ENCODE peak calls at places on chromosomes 13 and 19, in seven cellular contexts. X is heart left ventricle, I is transverse colon, Y is GM12892, P is stomach, G is endothelial cell of umbilical vein, Q is breast epithelium. R is an unnamed sample.

GRCh38 chr19:47417746-47418594 is 1.4 kb downstream of the MEIS3 start:
- DNase-seq in I (no peak), Y (no peak), G (no peak), Q (no peak), P (no peak), X (no peak), R (no peak)

GRCh38 chr19:37983153-37983552 is 76.1 kb downstream of the SIPA1L3 start:
- DNase-seq in Q (no peak), P (no peak), G (no peak), Y (no peak), I (no peak), X (no peak), R (no peak)

GRCh38 chr13:95485045-95485517 is 67.4 kb upstream of the CLDN10 start:
- DNase-seq in X (no peak), Q (no peak), P (no peak), Y (no peak), I (no peak), G (peak; percentile 85), R (no peak)

GRCh38 chr19:38434549-38435051 is 1.1 kb downstream of the RYR1 start:
- DNase-seq in I (peak; percentile 16), P (no peak), Y (no peak), Q (no peak), G (no peak), X (no peak), R (peak; percentile 97)

GRCh38 chr19:54464624-54465266 is 1.2 kb upstream of the LENG9 start:
- DNase-seq in I (peak; percentile 95), Q (peak; percentile 89), Y (peak; percentile 81), X (peak; percentile 94), P (peak; percentile 95), G (peak; percentile 72), R (peak; percentile 84)

GRCh38 chr13:69720278-69720983 is 387.2 kb upstream of the ATXN8OS start:
- DNase-seq in Y (no peak), G (no peak), P (no peak), I (peak; percentile 30), Q (no peak), X (no peak), R (no peak)

GRCh38 chr13:76014618-76015315 is 378.6 kb downstream of the LMO7 start:
- DNase-seq in X (no peak), Q (no peak), Y (no peak), G (no peak), P (no peak), I (no peak), R (no peak)

GRCh38 chr13:19888799-19889198 is 25.4 kb upstream of the ZMYM5 start:
- DNase-seq in Y (no peak), X (no peak), P (no peak), Q (no peak), I (no peak), G (peak; percentile 22), R (no peak)

GRCh38 chr13:77820431-77821149 is 98.0 kb downstream of the EDNRB start:
- DNase-seq in X (no peak), Q (no peak), Y (no peak), I (no peak), G (peak; percentile 34), P (no peak), R (no peak)

GRCh38 chr19:39032164-39032918 is at the start of gene FBXO27:
- DNase-seq in I (peak; percentile 10), Q (peak; percentile 19), Y (no peak), X (peak; percentile 48), P (no peak), G (no peak), R (no peak)

GRCh38 chr19:14434543-14435319 is 1.6 kb downstream of the PKN1 start:
- DNase-seq in X (peak; percentile 85), G (peak; percentile 77), Y (no peak), P (peak; percentile 71), I (peak; percentile 59), Q (peak; percentile 39), R (peak; percentile 10)

GRCh38 chr19:48770734-48771472 is 15.6 kb downstream of the FGF21 start:
- DNase-seq in P (no peak), G (no peak), Y (no peak), I (no peak), X (no peak), Q (no peak), R (no peak)

GRCh38 chr19:44573647-44574046 is 39.7 kb upstream of the IGSF23 start:
- DNase-seq in Y (no peak), Q (no peak), G (no peak), I (no peak), P (no peak), X (no peak), R (no peak)

GRCh38 chr13:51834581-51835158 is 10.3 kb downstream of the TMEM272 start:
- DNase-seq in I (no peak), X (no peak), Y (no peak), P (no peak), Q (no peak), G (no peak), R (no peak)

GRCh38 chr19:55690109-55690768 is 15.2 kb downstream of the EPN1 start:
- DNase-seq in X (peak; percentile 9), G (no peak), I (no peak), P (no peak), Q (no peak), Y (no peak), R (no peak)

GRCh38 chr19:51394045-51394836 is 3.9 kb upstream of the C19orf84 start:
- DNase-seq in I (peak; percentile 93), G (peak; percentile 91), P (peak; percentile 92), X (peak; percentile 94), Q (peak; percentile 94), Y (peak; percentile 84), R (peak; percentile 90)
- TF ChIP-seq POLR2A in I (no peak), G (peak; percentile 27), P (no peak), X (no peak), Q (no peak), Y (peak; percentile 75), R (no peak)

GRCh38 chr19:8321067-8321759 is at the start of the genes NDUFA7 and RPS28:
- DNase-seq in Y (peak; percentile 94), I (peak; percentile 98), P (peak; percentile 99), Q (peak; percentile 96), G (peak; percentile 97), X (peak; percentile 98), R (peak; percentile 96)
- TF ChIP-seq POLR2A in Y (peak; percentile 95), I (peak; percentile 97), P (peak; percentile 81), Q (peak; percentile 96), G (peak; percentile 97), X (peak; percentile 93), R (peak; percentile 88)

GRCh38 chr19:28634031-28634328 is 579.0 kb downstream of the UQCRFS1 start:
- DNase-seq in I (no peak), Q (no peak), X (no peak), G (no peak), Y (no peak), P (no peak), R (no peak)

GRCh38 chr19:28634837-28635236 is 578.1 kb downstream of the UQCRFS1 start:
- DNase-seq in I (no peak), X (no peak), G (no peak), Q (no peak), Y (no peak), P (no peak), R (no peak)

GRCh38 chr19:28636706-28637105 is 576.2 kb downstream of the UQCRFS1 start:
- DNase-seq in Y (no peak), X (no peak), I (no peak), P (no peak), G (no peak), Q (no peak), R (no peak)

GRCh38 chr19:28638445-28638844 is 574.5 kb downstream of the UQCRFS1 start:
- DNase-seq in Q (no peak), X (no peak), Y (no peak), I (no peak), G (no peak), P (no peak), R (no peak)

DNA sequence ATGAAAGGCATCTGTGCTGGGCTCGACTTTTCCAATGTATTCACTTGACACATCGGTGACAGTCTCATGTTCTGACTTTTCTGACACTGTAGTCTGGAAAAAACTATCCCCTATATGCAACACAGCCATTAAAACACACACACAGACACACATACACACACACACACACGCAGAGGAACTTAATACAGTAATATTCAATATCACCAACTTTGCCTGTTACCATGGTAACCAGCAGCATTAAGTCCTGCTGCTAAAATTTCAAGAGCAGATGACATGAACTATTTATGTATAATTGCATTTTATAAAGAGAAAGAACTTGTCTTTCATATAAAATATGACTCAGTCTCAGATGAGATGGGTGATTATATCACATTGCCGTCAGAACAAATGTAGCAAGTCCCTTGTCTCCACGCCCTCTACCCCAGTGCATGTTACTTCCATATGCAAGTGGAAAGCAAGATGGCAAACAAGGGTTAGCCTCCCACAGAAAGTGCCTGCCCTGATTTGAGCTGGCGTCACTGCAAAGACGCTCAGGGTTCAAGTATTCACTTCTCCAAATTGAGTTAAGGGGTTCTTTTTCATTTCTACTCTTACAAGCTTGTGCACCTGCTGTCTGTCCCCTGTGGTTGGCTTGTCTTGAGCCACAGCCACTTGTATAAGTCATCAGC is 576.9 kb downstream of the UQCRFS1 start:
- DNase-seq in I (no peak), G (no peak), Y (no peak), X (no peak), Q (no peak), P (no peak), R (no peak)
- TF ChIP-seq POLR2A in I (no peak), G (no peak), Y (no peak), X (no peak), Q (no peak), P (no peak), R (no peak)

DNA sequence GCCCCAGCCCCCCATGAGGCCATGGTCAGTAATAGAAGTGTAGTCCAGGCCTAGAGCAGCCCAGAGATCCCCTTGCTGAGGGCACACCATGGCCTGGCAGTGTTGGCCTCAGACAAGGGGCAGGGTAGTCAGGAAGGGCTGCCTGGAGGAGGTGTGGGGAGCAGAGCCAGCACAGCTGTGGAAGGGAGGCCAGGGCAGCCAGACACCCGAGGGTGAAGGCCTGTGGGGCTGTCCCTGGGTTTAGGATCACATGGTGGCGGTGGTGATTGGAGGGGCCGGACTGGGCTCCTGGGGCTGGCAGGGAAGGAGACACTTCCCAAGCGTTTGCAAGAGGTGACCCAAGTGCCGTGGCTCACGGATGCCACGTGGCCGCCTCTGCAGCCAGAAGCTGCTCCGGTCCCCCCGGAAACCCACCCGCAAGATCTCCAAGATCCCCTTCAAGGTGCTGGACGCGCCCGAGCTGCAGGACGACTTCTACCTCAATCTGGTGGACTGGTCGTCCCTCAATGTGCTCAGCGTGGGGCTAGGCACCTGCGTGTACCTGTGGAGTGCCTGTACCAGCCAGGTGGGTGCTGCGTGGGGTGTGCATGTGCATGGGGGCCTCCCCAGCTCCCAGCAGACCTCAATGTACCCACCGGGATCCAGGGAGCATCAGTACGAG is 11.6 kb upstream of the TEKTIP1 start:
- DNase-seq in G (no peak), P (no peak), Q (no peak), I (no peak), Y (no peak), X (no peak), R (no peak)
- TF ChIP-seq POLR2A in G (no peak), P (no peak), Q (no peak), I (no peak), Y (no peak), X (no peak), R (no peak)